ENCODE peak calls at places on chromosome 18, in six cellular contexts. U, P, D, K, F and M are unnamed samples.

GRCh38 chr18:63949068-63949737 is at the start of gene HMSD:
- DNase-seq in U (no peak), K (peak; percentile 83), D (peak; percentile 80), F (peak; percentile 93), P (no peak), M (peak; percentile 80)

GRCh38 chr18:43279015-43279758 is 1.9 kb upstream of the SYT4 start:
- DNase-seq in P (peak; percentile 36), K (peak; percentile 89), D (no peak), F (peak; percentile 72), U (peak; percentile 55), M (no peak)

GRCh38 chr18:31675404-31675803 is 9.0 kb downstream of the B4GALT6 start:
- DNase-seq in D (no peak), P (no peak), F (no peak), K (no peak), U (no peak), M (no peak)

GRCh38 chr18:25825066-25825465 is 265.3 kb downstream of the SS18 start:
- DNase-seq in F (no peak), U (no peak), K (no peak), P (no peak), D (no peak), M (no peak)

GRCh38 chr18:56285387-56286055 is 352.9 kb downstream of the TXNL1 start:
- DNase-seq in D (no peak), P (no peak), K (no peak), F (no peak), U (no peak), M (no peak)

GRCh38 chr18:54873884-54874255 is 45.6 kb downstream of the RAB27B start:
- DNase-seq in U (no peak), P (no peak), K (no peak), F (no peak), D (no peak), M (no peak)

GRCh38 chr18:75183973-75184372 is 25.0 kb downstream of the PTGR3 start:
- DNase-seq in P (no peak), K (no peak), D (no peak), F (peak; percentile 17), U (no peak), M (no peak)

GRCh38 chr18:29383311-29384273 is 1206.7 kb upstream of the CDH2 start:
- DNase-seq in D (no peak), F (no peak), K (no peak), P (no peak), U (no peak), M (no peak)

GRCh38 chr18:29307231-29307630 is 1130.3 kb upstream of the CDH2 start:
- DNase-seq in K (no peak), D (no peak), F (no peak), P (no peak), U (no peak), M (no peak)

GRCh38 chr18:34809697-34810096 is 99.6 kb downstream of the DTNA start:
- DNase-seq in P (peak; percentile 44), U (peak; percentile 57), F (peak; percentile 86), K (peak; percentile 88), D (peak; percentile 75), M (no peak)

GRCh38 chr18:57627488-57627887 is 5.9 kb upstream of the NARS1 start:
- DNase-seq in P (peak; percentile 70), D (no peak), F (peak; percentile 52), U (no peak), K (no peak), M (no peak)

GRCh38 chr18:79345366-79345765 is 50.4 kb upstream of the NFATC1 start:
- DNase-seq in U (no peak), K (no peak), D (no peak), F (peak; percentile 22), P (no peak), M (no peak)

GRCh38 chr18:79344208-79344581 is 51.5 kb upstream of the NFATC1 start:
- DNase-seq in F (peak; percentile 24), P (no peak), U (no peak), D (no peak), K (no peak), M (no peak)

GRCh38 chr18:79345981-79346380 is 49.7 kb upstream of the NFATC1 start:
- DNase-seq in U (no peak), P (no peak), D (no peak), K (no peak), F (peak; percentile 16), M (no peak)

GRCh38 chr18:79352432-79352831 is 43.3 kb upstream of the NFATC1 start:
- DNase-seq in F (peak; percentile 33), U (no peak), D (no peak), K (no peak), P (no peak), M (no peak)

GRCh38 chr18:79348066-79348465 is 47.7 kb upstream of the NFATC1 start:
- DNase-seq in F (no peak), U (no peak), P (no peak), D (no peak), K (no peak), M (no peak)
- H3K27ac ChIP-seq in F (no peak overlapping the region), U (no peak overlapping the region), P (no peak overlapping the region), D (no peak overlapping the region), K (no peak overlapping the region), M (no peak overlapping the region)

GRCh38 chr18:23330423-23330822 is 122.7 kb upstream of the RIOK3 start:
- DNase-seq in U (no peak), D (no peak), F (no peak), K (no peak), P (no peak), M (peak; percentile 55)
- H3K27ac ChIP-seq in U (no peak overlapping the region), D (no peak overlapping the region), F (no peak overlapping the region), K (no peak overlapping the region), P (no peak overlapping the region), M (peak overlapping the region; percentile 78)

GRCh38 chr18:48802543-48803428 is 148.0 kb downstream of the SMAD7 start:
- DNase-seq in D (no peak), P (peak; percentile 65), F (peak; percentile 94), K (no peak), U (no peak), M (peak; percentile 32)
- H3K27ac ChIP-seq in D (peak overlapping the region; percentile 86), P (no peak overlapping the region), F (peak overlapping the region; percentile 87), K (no peak overlapping the region), U (no peak overlapping the region), M (no peak overlapping the region)

DNA sequence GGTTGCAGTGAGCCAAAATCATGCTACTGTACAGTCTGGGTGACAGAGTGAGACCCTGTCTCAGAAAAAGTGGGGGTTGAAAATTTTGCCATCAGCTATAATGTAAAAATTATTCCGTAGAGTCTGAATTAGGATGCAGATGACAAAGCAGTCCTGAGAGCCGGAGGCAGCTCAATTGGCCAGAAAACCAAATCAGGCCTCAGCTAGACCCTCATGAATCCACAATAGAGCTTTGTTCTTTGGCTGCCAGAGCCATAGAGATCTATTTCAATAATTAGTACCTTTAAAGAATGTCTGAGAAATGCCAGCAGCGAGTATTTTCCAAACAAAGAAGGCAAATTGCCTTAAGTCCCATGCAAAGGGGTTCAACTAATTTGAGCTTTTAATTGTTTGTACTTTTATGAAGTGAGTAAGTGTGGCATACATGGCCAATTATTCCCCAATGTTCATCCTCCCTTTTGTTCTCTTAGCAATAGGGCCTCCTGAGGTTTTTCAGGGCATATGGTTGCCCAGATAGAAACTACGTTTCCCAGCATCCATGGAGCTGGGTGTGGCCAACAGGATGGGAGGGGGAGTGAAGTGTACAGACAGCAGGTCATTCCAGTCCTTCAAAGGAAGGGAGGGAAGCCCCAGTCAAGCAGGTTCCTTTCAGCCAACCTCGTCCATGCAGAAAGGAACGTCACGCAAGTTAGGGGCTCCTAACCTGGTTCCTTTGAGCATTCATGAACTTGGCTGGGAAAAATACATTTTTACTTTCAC is 211.3 kb upstream of the APCDD1 start:
- DNase-seq in D (no peak), P (peak; percentile 31), K (peak; percentile 44), U (no peak), F (peak; percentile 53), M (no peak)
- H3K27ac ChIP-seq in D (no peak overlapping the region), P (no peak overlapping the region), K (no peak overlapping the region), U (no peak overlapping the region), F (no peak overlapping the region), M (no peak overlapping the region)

GRCh38 chr18:2854871-2855270 is 8.1 kb downstream of the EMILIN2 start:
- DNase-seq in U (no peak), D (no peak), F (no peak), K (no peak), P (no peak), M (no peak)
- H3K27ac ChIP-seq in U (no peak overlapping the region), D (no peak overlapping the region), F (no peak overlapping the region), K (no peak overlapping the region), P (no peak overlapping the region), M (no peak overlapping the region)

GRCh38 chr18:33459612-33460011 is 19.1 kb upstream of the CCDC178 start:
- DNase-seq in U (no peak), K (no peak), P (no peak), D (no peak), F (no peak), M (no peak)
- H3K27ac ChIP-seq in U (no peak overlapping the region), K (no peak overlapping the region), P (no peak overlapping the region), D (no peak overlapping the region), F (no peak overlapping the region), M (no peak overlapping the region)

GRCh38 chr18:12599966-12600365 is 57.9 kb downstream of the SPIRE1 start:
- DNase-seq in U (no peak), D (no peak), F (no peak), P (no peak), K (no peak), M (no peak)
- H3K27ac ChIP-seq in U (no peak overlapping the region), D (no peak overlapping the region), F (no peak overlapping the region), P (no peak overlapping the region), K (no peak overlapping the region), M (no peak overlapping the region)

DNA sequence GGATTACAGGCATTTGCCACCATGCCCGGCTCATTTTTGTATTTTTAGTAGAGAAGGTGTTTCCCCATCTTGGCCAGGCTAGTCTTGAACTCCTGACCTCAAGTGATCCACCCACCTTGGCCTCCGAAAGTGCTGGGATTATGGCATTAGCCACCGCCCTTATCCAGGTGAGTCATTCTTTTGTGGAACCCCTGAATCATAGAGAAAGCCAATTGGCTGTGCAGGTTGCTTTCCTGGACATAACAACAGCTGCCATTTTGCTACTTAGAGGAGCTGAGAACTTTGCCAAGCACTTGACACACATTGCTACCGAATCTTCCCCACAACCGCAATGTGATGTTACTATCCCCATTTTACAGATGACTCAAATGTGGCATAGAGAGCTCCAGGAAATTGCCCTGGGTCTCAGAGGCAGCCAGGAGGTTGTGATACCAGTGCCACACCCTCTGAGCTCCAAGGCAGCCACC is 36.0 kb downstream of the SETBP1 start:
- DNase-seq in U (no peak), D (no peak), F (no peak), P (no peak), K (no peak), M (no peak)
- H3K27ac ChIP-seq in U (no peak overlapping the region), D (no peak overlapping the region), F (peak overlapping the region; percentile 92), P (no peak overlapping the region), K (no peak overlapping the region), M (no peak overlapping the region)